ENCODE peak calls at places on chromosomes 11 and 22, in ten cellular contexts. A, H, D, V, R, U, W, B, L and C are unnamed samples.
A peak's percentile ranks its signal among the peaks of the same experiment; 100 is the strongest.

GRCh38 chr11:70631624-70632047 is 233.3 kb downstream of the CTTN start:
- DNase-seq in H (no peak), L (no peak), V (no peak), B (no peak), A (no peak), W (no peak), U (no peak), D (no peak), R (no peak), C (no peak)

GRCh38 chr22:39482768-39483167 is 19.3 kb upstream of the MIEF1 start:
- DNase-seq in R (no peak), A (peak; percentile 62), D (no peak), B (peak; percentile 31), U (no peak), W (no peak), H (no peak), V (no peak), L (no peak), C (no peak)

GRCh38 chr22:41550952-41551491 is 6.8 kb upstream of the POLR3H start:
- DNase-seq in W (no peak), H (no peak), D (no peak), V (no peak), B (no peak), U (no peak), L (no peak), R (no peak), A (no peak), C (no peak)

GRCh38 chr22:31451709-31452571 is 37.7 kb downstream of the EIF4ENIF1 start:
- DNase-seq in U (peak; percentile 66), V (no peak), A (peak; percentile 56), L (no peak), H (peak; percentile 55), B (peak; percentile 86), W (peak; percentile 3), R (no peak), D (no peak), C (no peak)

GRCh38 chr22:46956498-46957215 is 194.2 kb downstream of the TBC1D22A start:
- DNase-seq in H (no peak), A (no peak), R (no peak), V (no peak), B (no peak), L (no peak), D (no peak), U (no peak), W (no peak), C (no peak)

GRCh38 chr11:37623778-37624177 is 1025.7 kb upstream of the RAG2 start:
- DNase-seq in H (no peak), R (no peak), D (no peak), W (no peak), U (no peak), A (no peak), V (no peak), B (no peak), L (no peak), C (no peak)

GRCh38 chr11:15551897-15552851 is 437.5 kb downstream of the INSC start:
- DNase-seq in H (peak; percentile 29), W (no peak), V (no peak), B (no peak), R (no peak), D (no peak), A (no peak), U (no peak), L (no peak), C (no peak)

GRCh38 chr11:2807276-2807681 is 78.3 kb downstream of the CDKN1C start:
- DNase-seq in D (no peak), B (peak; percentile 49), H (no peak), W (peak; percentile 32), L (peak; percentile 89), U (no peak), A (peak; percentile 41), V (no peak), R (no peak), C (no peak)

GRCh38 chr11:116693206-116694016 is 79.4 kb downstream of the BUD13 start:
- DNase-seq in U (no peak), V (no peak), R (no peak), D (no peak), B (no peak), W (no peak), L (peak; percentile 56), A (no peak), H (no peak), C (no peak)

GRCh38 chr11:86999859-87000753 is 37.6 kb upstream of the TMEM135 start:
- DNase-seq in A (no peak), H (peak; percentile 46), R (no peak), W (no peak), D (no peak), U (peak; percentile 13), V (no peak), B (peak; percentile 72), L (no peak), C (peak; percentile 18)

GRCh38 chr11:75334976-75335375 is 16.5 kb downstream of the ARRB1 start:
- DNase-seq in R (no peak), W (no peak), U (no peak), B (peak; percentile 69), D (no peak), A (no peak), V (no peak), H (no peak), L (no peak), C (no peak)

GRCh38 chr22:46791201-46791731 is 28.8 kb downstream of the TBC1D22A start:
- DNase-seq in D (peak; percentile 52), B (peak; percentile 80), U (peak; percentile 56), W (no peak), R (peak; percentile 53), H (no peak), L (no peak), A (peak; percentile 76), V (peak; percentile 62), C (no peak)

GRCh38 chr11:65210361-65210731 is 28.6 kb downstream of the CAPN1 start:
- DNase-seq in U (no peak), V (no peak), B (no peak), D (no peak), H (no peak), R (no peak), W (no peak), A (no peak), L (peak; percentile 78), C (no peak)

GRCh38 chr11:61683961-61684869 is 4.0 kb downstream of the DAGLA start:
- DNase-seq in V (peak; percentile 12), H (no peak), U (no peak), B (peak; percentile 50), R (no peak), W (no peak), L (no peak), D (no peak), A (peak; percentile 44), C (no peak)

GRCh38 chr11:82823635-82824614 is 76.3 kb downstream of the PRCP start:
- DNase-seq in U (no peak), W (peak; percentile 3), R (no peak), A (no peak), L (no peak), V (no peak), H (no peak), D (no peak), B (no peak), C (no peak)

GRCh38 chr11:64185323-64186204 is at the start of gene STIP1:
- DNase-seq in V (peak; percentile 96), D (peak; percentile 97), B (peak; percentile 100), U (peak; percentile 100), R (peak; percentile 98), H (peak; percentile 94), A (peak; percentile 100), L (peak; percentile 99), W (peak; percentile 100), C (peak; percentile 99)

GRCh38 chr11:44032304-44033085 is 15.3 kb upstream of the ACCSL start:
- DNase-seq in W (no peak), B (peak; percentile 73), R (no peak), V (no peak), H (no peak), D (no peak), L (peak; percentile 93), A (peak; percentile 38), U (peak; percentile 33), C (no peak)

GRCh38 chr11:66106786-66107599 is 36.9 kb downstream of the PACS1 start:
- DNase-seq in V (no peak), W (no peak), L (no peak), B (no peak), R (peak; percentile 18), D (no peak), H (no peak), A (no peak), U (peak; percentile 65), C (no peak)

GRCh38 chr22:48495751-48496080 is 1332.0 kb downstream of the BRD1 start:
- DNase-seq in U (no peak), A (no peak), H (no peak), D (no peak), B (no peak), R (no peak), V (no peak), L (no peak), W (no peak), C (no peak)

GRCh38 chr11:2534131-2534956 is 89.5 kb downstream of the KCNQ1 start:
- DNase-seq in D (no peak), A (no peak), R (no peak), B (peak; percentile 7), U (peak; percentile 11), W (no peak), L (peak; percentile 58), H (no peak), V (no peak), C (no peak)

GRCh38 chr11:126146454-126147192 is 64.8 kb downstream of the RPUSD4 start:
- DNase-seq in H (peak; percentile 79), L (no peak), A (no peak), R (no peak), U (no peak), V (no peak), D (no peak), W (peak; percentile 97), B (no peak), C (no peak)

GRCh38 chr11:36564376-36565032 is 3.3 kb upstream of the RAG1 start:
- DNase-seq in H (peak; percentile 41), A (peak; percentile 77), D (peak; percentile 23), W (peak; percentile 40), V (peak; percentile 12), L (no peak), U (peak; percentile 58), B (peak; percentile 80), R (no peak), C (peak; percentile 32)

GRCh38 chr11:133681901-133682300 is 149.6 kb upstream of the OPCML start:
- DNase-seq in B (no peak), D (no peak), V (no peak), H (peak; percentile 35), A (no peak), U (no peak), R (no peak), W (peak; percentile 94), L (no peak), C (no peak)

GRCh38 chr11:105577645-105578044 is 32.2 kb upstream of the GRIA4 start:
- DNase-seq in B (peak; percentile 68), R (no peak), V (no peak), L (no peak), D (no peak), U (peak; percentile 1), H (no peak), W (no peak), A (peak; percentile 64), C (no peak)

GRCh38 chr11:67245046-67245445 is 21.2 kb upstream of the GRK2 start:
- DNase-seq in L (no peak), B (no peak), A (no peak), V (no peak), R (no peak), W (no peak), D (no peak), U (no peak), H (no peak), C (no peak)

GRCh38 chr11:13016415-13016814 is 7.3 kb downstream of the RASSF10 start:
- DNase-seq in W (peak; percentile 59), D (no peak), A (no peak), B (no peak), V (no peak), R (no peak), U (peak; percentile 14), H (no peak), L (no peak), C (no peak)

GRCh38 chr11:126345759-126346585 is 9.5 kb upstream of the ST3GAL4 start:
- DNase-seq in R (no peak), A (peak; percentile 63), V (no peak), D (no peak), L (peak; percentile 89), B (peak; percentile 75), H (no peak), U (peak; percentile 70), W (no peak), C (peak; percentile 22)

GRCh38 chr22:27784099-27784446 is 17.5 kb downstream of the MN1 start:
- DNase-seq in W (no peak), A (no peak), R (no peak), B (no peak), V (no peak), H (no peak), D (no peak), U (no peak), L (no peak), C (no peak)